ENCODE peak calls at places on chromosomes 13 and 19, in four cellular contexts. S, K, Z and L are unnamed samples.
A peak's percentile ranks its signal among the peaks of the same experiment; 100 is the strongest.

GRCh38 chr19:33734913-33735312 is 61.8 kb upstream of the KCTD15 start:
- DNase-seq in S (peak; percentile 56), K (peak; percentile 56), Z (no peak), L (peak; percentile 10)

GRCh38 chr19:42420055-42420544 is 7.1 kb downstream of the LIPE start:
- DNase-seq in S (no peak), K (no peak), Z (peak; percentile 89), L (peak; percentile 54)

GRCh38 chr19:42693760-42694350 is 46.4 kb downstream of the PSG3 start:
- DNase-seq in S (no peak), K (peak; percentile 47), Z (peak; percentile 85), L (peak; percentile 30)

GRCh38 chr19:36482876-36483275 is 6.5 kb downstream of the ZNF566 start:
- DNase-seq in S (no peak), K (no peak), Z (no peak), L (no peak)

GRCh38 chr13:95564091-95564490 is 11.6 kb downstream of the CLDN10 start:
- DNase-seq in S (no peak), K (no peak), Z (peak; percentile 20), L (no peak)

GRCh38 chr13:24148414-24149305 is 11.9 kb upstream of the SPATA13 start:
- DNase-seq in S (no peak), K (no peak), Z (peak; percentile 92), L (peak; percentile 57)

GRCh38 chr19:48874309-48875135 is 2.3 kb downstream of the PPP1R15A start:
- DNase-seq in S (peak; percentile 44), K (no peak), Z (peak; percentile 55), L (no peak)

GRCh38 chr13:110129076-110129475 is 177.9 kb downstream of the COL4A1 start:
- DNase-seq in S (no peak), K (no peak), Z (no peak), L (no peak)

GRCh38 chr13:114148521-114148855 is 16.1 kb upstream of the RASA3 start:
- DNase-seq in S (no peak), K (peak; percentile 28), Z (no peak), L (peak; percentile 79)

GRCh38 chr19:18928018-18928805 is 8.7 kb downstream of the DDX49 start:
- DNase-seq in S (no peak), K (no peak), Z (no peak), L (no peak)

GRCh38 chr19:10344780-10345179 is 5.4 kb upstream of the ICAM3 start:
- DNase-seq in S (no peak), K (no peak), Z (no peak), L (no peak)

GRCh38 chr19:5036733-5037681 is 68.1 kb downstream of the KDM4B start:
- DNase-seq in S (no peak), K (peak; percentile 57), Z (no peak), L (no peak)

GRCh38 chr19:4069331-4069959 is 2.7 kb upstream of the ZBTB7A start:
- DNase-seq in S (peak; percentile 56), K (no peak), Z (no peak), L (peak; percentile 53)

GRCh38 chr19:44968118-44968517 is 12.9 kb downstream of the CLPTM1 start:
- DNase-seq in S (no peak), K (no peak), Z (no peak), L (no peak)
- TF ChIP-seq CTCF in S (no peak), K (no peak), Z (no peak), L (no peak)

GRCh38 chr19:35006999-35007365 is 6.9 kb downstream of the GRAMD1A start:
- DNase-seq in S (no peak), K (no peak), Z (no peak), L (no peak)

GRCh38 chr19:35011737-35012682 is 11.9 kb downstream of the GRAMD1A start:
- DNase-seq in S (no peak), K (no peak), Z (no peak), L (no peak)

GRCh38 chr19:35011091-35011689 is 11.1 kb downstream of the GRAMD1A start:
- DNase-seq in S (no peak), K (no peak), Z (no peak), L (no peak)

GRCh38 chr19:35008891-35009341 is 8.8 kb downstream of the GRAMD1A start:
- DNase-seq in S (peak; percentile 75), K (no peak), Z (no peak), L (no peak)

GRCh38 chr19:35009424-35010415 is 9.6 kb downstream of the GRAMD1A start:
- DNase-seq in S (no peak), K (no peak), Z (no peak), L (peak; percentile 44)
- H3K4me1 ChIP-seq in S (peaks cover 14% of the 10 kb centered on the region), K (no peaks in the 10 kb centered on the region), Z (peaks cover 57% of the 10 kb centered on the region), L (peaks cover 37% of the 10 kb centered on the region)

DNA sequence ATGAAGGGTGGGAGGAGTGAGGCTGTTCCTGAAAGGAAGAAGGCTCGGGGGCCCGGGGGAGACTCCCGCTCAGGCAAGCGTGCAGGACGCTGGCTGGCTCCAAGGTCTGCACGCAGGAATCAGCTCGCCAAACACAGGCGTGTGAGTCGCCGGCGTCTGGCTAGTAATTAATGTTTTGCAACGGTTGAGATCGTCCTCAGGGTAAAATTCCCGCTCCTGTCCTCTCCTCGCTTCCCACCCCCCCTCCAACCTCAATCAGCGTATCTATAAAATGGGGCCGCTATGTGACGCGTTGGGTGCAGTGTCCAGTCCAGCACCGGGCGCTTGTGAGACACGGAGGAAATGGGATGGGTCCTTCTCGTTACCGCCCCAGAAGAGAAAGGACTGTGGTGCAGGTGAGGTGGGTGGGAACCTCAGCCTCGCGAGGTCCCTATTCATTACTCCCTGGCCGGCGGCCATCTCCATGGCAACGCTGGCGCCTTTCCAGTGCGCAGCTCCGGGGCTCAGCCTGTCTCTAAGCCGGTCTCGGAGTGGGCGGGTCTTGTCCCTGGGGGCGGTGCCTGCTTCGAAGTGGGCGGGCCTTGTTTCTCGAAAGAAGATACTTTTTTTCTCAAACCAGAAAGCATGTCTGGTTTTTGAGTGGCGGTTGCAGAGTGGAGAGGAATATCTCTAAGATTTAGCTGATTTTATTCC is 6.5 kb upstream of the ZNF579 start:
- DNase-seq in S (peak; percentile 95), K (peak; percentile 97), Z (peak; percentile 97), L (peak; percentile 98)
- H3K27ac ChIP-seq in S (peak overlapping the region; percentile 29), K (no peak overlapping the region), Z (peak overlapping the region; percentile 53), L (peak overlapping the region; percentile 25)

GRCh38 chr19:34996978-34997640 is 3.0 kb upstream of the GRAMD1A start:
- DNase-seq in S (no peak), K (no peak), Z (no peak), L (no peak)
- TF ChIP-seq CTCF in S (no peak), K (no peak), Z (no peak), L (no peak)